ENCODE peak calls at places on chromosomes 6 and 20, in six cellular contexts. J, W, F, B, X and V are unnamed samples.

GRCh38 chr6:19279137-19279747 is 557.9 kb upstream of the ID4 start:
- DNase-seq in J (no peak), W (peak; percentile 5), F (no peak), B (no peak), X (peak; percentile 67), V (no peak)

GRCh38 chr6:53765270-53765669 is 29.5 kb upstream of the LRRC1 start:
- DNase-seq in J (no peak), W (no peak), F (no peak), B (no peak), X (peak; percentile 4), V (no peak)

GRCh38 chr20:33604991-33605370 is 57.1 kb upstream of the C20orf144 start:
- DNase-seq in J (no peak), W (peak; percentile 51), F (no peak), B (no peak), X (no peak), V (no peak)

GRCh38 chr6:218153-219018 is 73.9 kb upstream of the DUSP22 start:
- DNase-seq in J (no peak), W (no peak), F (no peak), B (peak; percentile 69), X (no peak), V (no peak)

GRCh38 chr6:7137335-7138106 is 29.8 kb downstream of the RREB1 start:
- DNase-seq in J (peak; percentile 57), W (peak; percentile 70), F (peak; percentile 59), B (peak; percentile 30), X (peak; percentile 50), V (peak; percentile 86)

GRCh38 chr6:83970582-83970981 is 63.0 kb upstream of the MRAP2 start:
- DNase-seq in J (no peak), W (no peak), F (no peak), B (no peak), X (no peak), V (no peak)

GRCh38 chr6:138988469-138988834 is 399 bp upstream of the REPS1 start:
- DNase-seq in J (no peak), W (peak; percentile 17), F (no peak), B (no peak), X (no peak), V (no peak)

GRCh38 chr6:44731485-44732095 is 344.1 kb downstream of the CDC5L start:
- DNase-seq in J (peak; percentile 5), W (no peak), F (no peak), B (no peak), X (no peak), V (no peak)

GRCh38 chr6:40569162-40569920 is 17.8 kb downstream of the LRFN2 start:
- DNase-seq in J (no peak), W (no peak), F (no peak), B (no peak), X (no peak), V (no peak)

GRCh38 chr6:51678905-51679620 is 408.4 kb downstream of the PKHD1 start:
- DNase-seq in J (no peak), W (no peak), F (no peak), B (no peak), X (no peak), V (no peak)

GRCh38 chr6:20716865-20717264 is 182.6 kb downstream of the CDKAL1 start:
- DNase-seq in J (no peak), W (no peak), F (no peak), B (no peak), X (no peak), V (no peak)

GRCh38 chr6:6724319-6725119 is 136.0 kb downstream of the LY86 start:
- DNase-seq in J (peak; percentile 80), W (peak; percentile 78), F (peak; percentile 73), B (peak; percentile 77), X (peak; percentile 86), V (peak; percentile 72)

GRCh38 chr6:80969439-80969838 is 783.0 kb downstream of the TENT5A start:
- DNase-seq in J (no peak), W (peak; percentile 1), F (no peak), B (no peak), X (no peak), V (no peak)

GRCh38 chr6:152605342-152605741 is 31.8 kb downstream of the SYNE1 start:
- DNase-seq in J (no peak), W (peak; percentile 35), F (no peak), B (no peak), X (peak; percentile 18), V (no peak)

GRCh38 chr6:106608080-106608668 is 21.1 kb downstream of the RTN4IP1 start:
- DNase-seq in J (no peak), W (peak; percentile 62), F (no peak), B (no peak), X (peak; percentile 72), V (peak; percentile 26)

GRCh38 chr6:125393449-125393858 is 91.7 kb upstream of the HDDC2 start:
- DNase-seq in J (no peak), W (no peak), F (no peak), B (no peak), X (no peak), V (no peak)

GRCh38 chr20:22752324-22752723 is 168.0 kb upstream of the FOXA2 start:
- DNase-seq in J (no peak), W (no peak), F (no peak), B (no peak), X (no peak), V (no peak)

GRCh38 chr20:58995461-58996225 is 11.4 kb downstream of the CTSZ start:
- DNase-seq in J (no peak), W (no peak), F (no peak), B (no peak), X (no peak), V (no peak)

GRCh38 chr20:4875578-4876067 is 125.7 kb downstream of the SLC23A2 start:
- DNase-seq in J (no peak), W (no peak), F (no peak), B (peak; percentile 25), X (no peak), V (no peak)

GRCh38 chr6:73797861-73798260 is 101.9 kb downstream of the CD109 start:
- DNase-seq in J (no peak), W (no peak), F (no peak), B (no peak), X (no peak), V (no peak)

GRCh38 chr6:51753635-51754034 is 333.8 kb downstream of the PKHD1 start:
- DNase-seq in J (peak; percentile 76), W (no peak), F (peak; percentile 18), B (peak; percentile 64), X (no peak), V (peak; percentile 24)

GRCh38 chr6:81171991-81172740 is 580.3 kb downstream of the TENT5A start:
- DNase-seq in J (no peak), W (peak; percentile 88), F (peak; percentile 23), B (no peak), X (peak; percentile 67), V (no peak)

GRCh38 chr6:36834576-36835293 is 4.5 kb downstream of the CPNE5 start:
- DNase-seq in J (no peak), W (no peak), F (no peak), B (peak; percentile 35), X (no peak), V (no peak)

GRCh38 chr6:13511913-13512717 is 24.7 kb upstream of the GFOD1 start:
- DNase-seq in J (no peak), W (no peak), F (peak; percentile 28), B (no peak), X (peak; percentile 57), V (no peak)

GRCh38 chr20:22381812-22382416 is 202.5 kb downstream of the FOXA2 start:
- DNase-seq in J (no peak), W (no peak), F (no peak), B (no peak), X (no peak), V (no peak)

GRCh38 chr6:147506704-147507114 is 1.8 kb upstream of the SAMD5 start:
- DNase-seq in J (peak; percentile 64), W (peak; percentile 29), F (peak; percentile 66), B (peak; percentile 86), X (peak; percentile 55), V (peak; percentile 75)

DNA sequence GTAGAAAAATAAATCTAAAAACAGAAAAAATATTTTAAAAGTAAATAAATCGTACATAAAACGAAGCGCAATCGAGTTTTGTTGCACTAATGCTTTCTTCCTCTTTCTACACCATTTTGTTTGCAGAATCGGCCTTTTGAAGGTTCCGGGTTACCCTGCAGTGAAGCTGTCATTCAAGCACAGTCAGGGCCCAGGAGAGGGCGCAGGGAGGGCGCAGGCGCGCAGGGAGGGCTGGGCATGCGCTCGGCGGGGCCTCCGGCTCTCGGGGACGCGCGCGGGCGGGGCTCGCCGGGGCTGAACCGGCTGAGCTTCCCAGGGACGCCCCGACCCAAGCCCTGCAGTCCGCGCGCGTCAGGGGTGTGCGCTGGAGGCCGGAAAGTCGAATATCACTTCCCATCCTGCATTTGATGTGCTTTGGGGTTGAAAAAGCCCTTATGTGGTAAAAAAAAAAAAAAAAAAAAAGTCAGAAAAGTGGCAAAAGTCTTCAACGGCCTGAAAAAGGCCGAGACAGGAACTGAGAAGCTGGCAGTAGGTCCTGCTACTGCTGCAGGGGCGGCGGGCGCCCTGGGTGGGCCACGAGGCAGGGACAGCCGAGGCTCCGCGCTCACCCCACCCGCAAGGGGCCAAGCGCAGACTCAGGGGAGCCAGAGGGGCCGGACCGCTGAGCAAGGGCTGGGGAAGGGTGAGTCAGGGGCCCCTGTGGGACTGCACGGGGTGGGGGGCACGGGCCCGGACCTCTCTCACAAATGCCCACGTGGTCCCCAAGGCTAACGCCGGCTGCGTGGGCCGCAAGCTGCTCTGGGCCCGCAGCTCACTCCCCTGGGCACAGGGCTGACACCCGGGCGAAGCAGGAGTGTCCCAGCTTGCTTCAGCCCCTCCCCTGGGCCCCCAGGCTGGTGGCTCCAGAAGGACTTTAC is 40.5 kb downstream of the THBS2 start:
- DNase-seq in J (peak; percentile 91), W (peak; percentile 83), F (peak; percentile 93), B (peak; percentile 92), X (peak; percentile 89), V (peak; percentile 93)
- TF ChIP-seq CTCF in J (peak; percentile 47), W (peak; percentile 50), F (peak; percentile 57), B (no peak), X (peak; percentile 34), V (no peak)

GRCh38 chr20:49786671-49787370 is 25.8 kb upstream of the SLC9A8 start:
- DNase-seq in J (no peak), W (no peak), F (no peak), B (no peak), X (peak; percentile 27), V (no peak)
- TF ChIP-seq CTCF in J (peak; percentile 54), W (peak; percentile 49), F (peak; percentile 39), B (no peak), X (peak; percentile 42), V (no peak)

DNA sequence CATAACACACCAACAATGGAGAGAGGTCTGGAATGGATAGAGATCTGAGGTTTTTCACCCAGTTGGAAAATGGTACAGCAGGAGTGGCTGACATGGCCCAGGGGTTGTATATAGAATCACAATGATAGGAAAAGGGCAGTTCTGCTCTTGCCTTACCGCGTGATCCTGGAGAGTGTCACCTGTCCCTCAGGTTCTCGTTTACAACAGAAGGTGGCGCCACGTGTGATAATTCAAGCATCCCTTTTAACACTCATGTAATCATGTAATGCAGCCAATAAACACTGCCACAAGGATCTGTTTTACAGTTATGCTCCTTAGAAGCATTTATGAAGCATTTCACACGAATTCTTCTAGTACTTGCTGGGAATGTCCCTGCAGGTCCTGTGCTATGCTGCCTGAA is 12.9 kb upstream of the WFDC2 start:
- DNase-seq in J (peak; percentile 73), W (no peak), F (no peak), B (peak; percentile 22), X (peak; percentile 10), V (peak; percentile 80)
- TF ChIP-seq CTCF in J (peak; percentile 73), W (peak; percentile 17), F (peak; percentile 32), B (peak; percentile 39), X (peak; percentile 23), V (peak; percentile 64)

DNA sequence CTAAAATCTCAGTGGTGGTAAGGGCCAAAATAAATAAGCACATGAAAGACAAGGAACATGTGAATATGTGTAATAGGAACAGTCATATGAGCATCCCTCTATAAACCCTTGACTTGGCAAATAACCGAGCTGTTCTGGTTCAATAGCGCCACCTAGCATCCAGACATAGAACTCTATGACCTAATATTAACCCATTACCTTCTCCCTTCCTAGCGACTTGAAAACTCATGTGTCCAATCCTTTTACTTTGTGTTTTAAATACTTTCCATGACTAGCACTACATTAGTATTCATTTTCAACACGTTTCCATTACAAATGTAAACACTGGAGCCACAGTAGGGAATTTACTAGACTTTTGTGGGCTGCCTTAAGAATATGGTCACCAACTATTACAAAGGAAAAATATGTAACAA is 279.7 kb downstream of the UST start:
- DNase-seq in J (peak; percentile 48), W (peak; percentile 83), F (no peak), B (peak; percentile 47), X (peak; percentile 89), V (peak; percentile 62)
- TF ChIP-seq CTCF in J (peak; percentile 91), W (peak; percentile 73), F (peak; percentile 45), B (peak; percentile 63), X (peak; percentile 67), V (peak; percentile 74)